ENCODE peak calls at places on chromosomes 13 and 19, in four cellular contexts. P is mesendoderm, K is neuronal stem cell, T is osteoblast. V is an unnamed sample. For H3K27me3, the result is how much of the 10 kb centered on the place peaks cover.

GRCh38 chr13:46521921-46522691 is 30.9 kb upstream of the LRCH1 start:
- DNase-seq in P (no peak), K (no peak), T (no peak), V (no peak)

GRCh38 chr13:99548448-99548847 is 47.2 kb downstream of the TM9SF2 start:
- DNase-seq in P (no peak), K (no peak), T (no peak), V (no peak)

GRCh38 chr13:96223231-96223630 is 133.3 kb downstream of the HS6ST3 start:
- DNase-seq in P (no peak), K (no peak), T (no peak), V (no peak)

GRCh38 chr19:18996796-18997394 is 36.4 kb downstream of the SUGP2 start:
- DNase-seq in P (no peak), K (no peak), T (no peak), V (no peak)

GRCh38 chr13:112768795-112769411 is 79.1 kb downstream of the ATP11A start:
- DNase-seq in P (no peak), K (no peak), T (peak), V (peak)

GRCh38 chr13:60572003-60572792 is 175.2 kb downstream of the TDRD3 start:
- DNase-seq in P (peak), K (no peak), T (no peak), V (peak)

GRCh38 chr19:37654118-37654517 is 1.1 kb downstream of the ZFP30 start:
- DNase-seq in P (no peak), K (no peak), T (peak), V (no peak)

GRCh38 chr19:1521636-1522035 is 2.2 kb upstream of the PLK5 start:
- DNase-seq in P (no peak), K (no peak), T (peak), V (no peak)

GRCh38 chr13:99659234-99659633 is 158.0 kb downstream of the TM9SF2 start:
- DNase-seq in P (peak), K (no peak), T (no peak), V (no peak)

GRCh38 chr19:48480151-48480475 is 10.9 kb downstream of the CYTH2 start:
- DNase-seq in P (no peak), K (no peak), T (peak), V (peak)

GRCh38 chr13:105196052-105196451 is 1339.4 kb downstream of the EFNB2 start:
- DNase-seq in P (peak), K (no peak), T (peak), V (no peak)

GRCh38 chr13:46914341-46914740 is 17.5 kb upstream of the HTR2A start:
- DNase-seq in P (no peak), K (no peak), T (no peak), V (no peak)

GRCh38 chr19:58471736-58472135 is 4.4 kb upstream of the ZNF446 start:
- DNase-seq in P (no peak), K (no peak), T (no peak), V (no peak)

GRCh38 chr19:916645-917322 is 349 bp upstream of the KISS1R start:
- DNase-seq in P (no peak), K (no peak), T (no peak), V (peak)

GRCh38 chr13:85009447-85009846 is 789.8 kb downstream of the SLITRK6 start:
- DNase-seq in P (no peak), K (no peak), T (no peak), V (no peak)

GRCh38 chr13:91357613-91358383 is 10.3 kb downstream of the MIR17HG start:
- DNase-seq in P (no peak), K (no peak), T (peak), V (no peak)

GRCh38 chr19:32471095-32471494 is 65.5 kb downstream of the DPY19L3 start:
- DNase-seq in P (no peak), K (no peak), T (no peak), V (no peak)

GRCh38 chr19:1651061-1651547 is 1.3 kb downstream of the TCF3 start:
- DNase-seq in P (peak), K (peak), T (peak), V (peak)

GRCh38 chr13:30121666-30122065 is 185.7 kb downstream of the KATNAL1 start:
- DNase-seq in P (no peak), K (no peak), T (no peak), V (no peak)

GRCh38 chr13:66994498-66995365 is 235.4 kb downstream of the PCDH9 start:
- DNase-seq in P (no peak), K (no peak), T (no peak), V (no peak)

GRCh38 chr19:58328999-58329398 is 2.2 kb downstream of the ZSCAN22 start:
- DNase-seq in P (peak), K (peak), T (no peak), V (peak)

GRCh38 chr13:42211704-42212103 is 60.2 kb upstream of the AKAP11 start:
- DNase-seq in P (no peak), K (no peak), T (no peak), V (no peak)

GRCh38 chr19:12975221-12975756 is 5.9 kb downstream of the DAND5 start:
- DNase-seq in P (no peak), K (no peak), T (peak), V (no peak)

GRCh38 chr19:46413262-46414031 is at the start of gene CCDC8:
- DNase-seq in P (peak), K (peak), T (peak), V (peak)

GRCh38 chr19:6564393-6564792 is 26.6 kb downstream of the CD70 start:
- DNase-seq in P (peak), K (no peak), T (peak), V (peak)

GRCh38 chr13:113121183-113121927 is 1.2 kb upstream of the F10 start:
- DNase-seq in P (no peak), K (no peak), T (peak), V (peak)

GRCh38 chr19:18417250-18418033 is 1.8 kb upstream of the SSBP4 start:
- DNase-seq in P (peak), K (peak), T (peak), V (peak)

GRCh38 chr13:38538412-38538811 is 148.5 kb upstream of the FREM2 start:
- DNase-seq in P (peak), K (no peak), T (no peak), V (peak)

GRCh38 chr13:31675521-31675953 is 63.8 kb upstream of the RXFP2 start:
- DNase-seq in P (no peak), K (no peak), T (no peak), V (no peak)

GRCh38 chr19:51145926-51146493 is 3.9 kb downstream of the SIGLEC7 start:
- DNase-seq in P (no peak), K (no peak), T (no peak), V (no peak)

GRCh38 chr19:38693380-38694223 is 46.2 kb downstream of the ACTN4 start:
- DNase-seq in P (peak), K (peak), T (peak), V (peak)

DNA sequence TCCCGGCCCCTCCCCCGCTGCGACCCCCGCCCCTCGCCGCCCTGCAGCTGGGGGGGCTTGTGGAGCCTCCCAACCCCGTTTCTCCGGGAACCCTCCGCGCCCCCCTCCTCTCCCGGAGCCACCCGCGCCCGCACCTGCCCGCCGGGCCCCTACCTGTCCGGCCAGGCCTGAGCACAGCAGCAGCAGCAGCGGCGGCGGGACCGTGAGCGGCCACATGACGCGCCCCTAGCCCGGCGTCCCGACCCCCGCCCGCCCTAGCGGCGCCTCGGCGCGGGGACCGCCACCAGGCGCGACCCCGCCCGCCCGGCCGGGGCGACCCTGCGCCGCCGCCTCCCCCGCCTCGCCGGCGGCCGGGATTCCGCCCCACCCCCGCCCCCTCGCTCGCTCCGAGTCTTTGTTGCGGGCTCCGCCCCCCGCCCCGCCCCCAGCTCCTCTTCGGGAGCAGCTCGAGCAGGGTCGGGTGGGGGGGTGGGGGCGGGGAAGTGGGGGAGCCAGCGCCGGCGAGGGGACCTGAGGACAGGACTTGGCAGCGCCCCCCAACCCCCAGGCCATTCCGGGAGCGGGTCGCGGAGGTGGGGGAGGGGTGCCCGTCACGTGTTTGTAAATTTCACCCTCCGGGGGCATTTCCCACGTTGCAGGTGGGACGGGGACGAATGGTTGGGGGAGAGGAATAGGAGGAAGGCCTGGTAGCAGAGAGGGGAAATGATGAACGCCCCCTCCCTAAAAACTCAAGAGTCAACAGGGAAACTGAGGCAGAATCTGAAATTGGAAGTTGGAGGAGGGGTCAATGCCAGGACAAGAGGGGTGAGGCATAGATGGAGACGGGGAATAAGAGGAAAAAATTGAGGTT is at the start of gene OLFM2:
- DNase-seq in P (peak), K (peak), T (no peak), V (peak)
- H3K4me3 ChIP-seq in P (peak), K (peak), T (no peak), V (peak)

GRCh38 chr19:17220207-17220758 is 5.1 kb downstream of the USE1 start:
- DNase-seq in P (no peak), K (no peak), T (peak), V (no peak)
- H3K27me3 ChIP-seq in P (under half), K (under half), T (under half), V (under half)

DNA sequence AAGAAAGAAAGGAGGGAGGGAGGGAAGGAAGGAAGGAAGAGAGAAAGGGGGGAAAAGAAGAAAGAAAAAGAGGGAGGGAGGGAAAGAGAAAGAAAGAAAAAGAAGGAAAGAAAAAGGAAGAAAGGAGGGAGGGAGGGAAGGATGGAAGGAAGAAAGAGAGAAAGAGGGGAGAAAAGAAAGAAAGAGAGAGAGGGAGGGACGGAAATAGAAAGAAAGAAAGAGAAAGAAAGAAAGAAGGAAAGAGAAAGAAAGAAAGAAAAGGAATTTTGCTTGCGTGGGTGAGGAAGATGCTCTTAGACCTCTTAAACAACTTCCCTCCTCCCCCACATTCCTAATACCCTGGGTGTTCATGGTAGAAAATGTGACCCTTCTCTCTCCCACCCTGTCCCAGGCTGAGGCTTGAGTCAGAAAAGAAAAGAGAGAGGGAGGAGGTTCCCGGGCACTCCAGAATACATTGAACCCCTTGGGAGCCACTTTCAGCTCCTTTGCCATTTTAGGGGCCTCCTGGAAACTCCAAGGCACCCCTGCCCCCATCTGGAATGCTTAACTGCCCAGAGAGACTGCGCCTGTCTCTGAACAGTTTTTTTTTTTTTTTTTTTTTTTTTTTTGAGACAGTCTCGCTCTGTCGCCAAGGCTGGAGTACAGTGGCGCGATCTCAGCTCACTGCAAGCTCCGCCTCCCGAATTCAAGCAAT is 9.2 kb upstream of the KANK3 start:
- DNase-seq in P (peak), K (no peak), T (peak), V (peak)
- H3K4me3 ChIP-seq in P (no peak), K (no peak), T (peak), V (no peak)

GRCh38 chr19:41694196-41694595 is 6.1 kb upstream of the CEACAM7 start:
- DNase-seq in P (no peak), K (no peak), T (no peak), V (no peak)
- H3K27me3 ChIP-seq in P (under half), K (under half), T (under half), V (under half)

GRCh38 chr19:29873801-29874575 is 62.2 kb downstream of the CCNE1 start:
- DNase-seq in P (no peak), K (no peak), T (no peak), V (peak)
- H3K4me3 ChIP-seq in P (no peak), K (peak), T (peak), V (peak)

DNA sequence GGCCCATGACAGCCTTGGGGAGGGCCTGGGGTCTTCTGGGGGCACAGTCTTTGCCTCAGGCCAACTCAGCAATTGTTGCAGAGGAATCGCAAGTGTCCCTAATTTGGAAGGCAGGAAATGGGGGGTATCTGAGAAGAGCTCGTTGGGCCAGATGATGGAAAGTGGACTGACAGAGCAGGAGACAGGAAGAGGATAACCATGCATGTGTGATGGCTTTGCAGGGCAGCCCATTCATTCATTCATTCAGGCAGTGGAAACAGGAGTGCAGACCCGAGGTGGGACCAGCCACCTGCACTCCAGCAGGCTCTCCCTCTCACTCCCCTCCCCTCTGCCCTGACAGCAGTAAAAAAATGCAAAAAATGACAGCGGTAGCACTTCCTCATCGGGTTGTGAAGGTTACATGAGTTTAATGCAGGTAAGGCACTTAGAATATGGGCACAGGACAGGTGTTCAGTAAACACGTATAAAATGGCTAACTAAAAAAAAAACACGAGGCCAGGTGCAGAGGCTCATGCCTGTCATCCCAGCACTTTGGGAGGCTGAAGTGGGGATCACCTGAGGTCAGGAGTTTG is 5.0 kb upstream of the TMEM147 start:
- DNase-seq in P (no peak), K (no peak), T (peak), V (no peak)
- H3K27me3 ChIP-seq in P (under half), K (under half), T (under half), V (under half)

GRCh38 chr19:21321996-21322395 is 7.2 kb downstream of the ZNF708 start:
- DNase-seq in P (peak), K (no peak), T (no peak), V (no peak)

GRCh38 chr19:21326169-21326568 is 3.0 kb downstream of the ZNF708 start:
- DNase-seq in P (no peak), K (no peak), T (no peak), V (no peak)

GRCh38 chr19:21321134-21321533 is 8.1 kb downstream of the ZNF708 start:
- DNase-seq in P (no peak), K (no peak), T (no peak), V (no peak)

GRCh38 chr19:21322528-21322927 is 6.7 kb downstream of the ZNF708 start:
- DNase-seq in P (no peak), K (no peak), T (peak), V (no peak)

DNA sequence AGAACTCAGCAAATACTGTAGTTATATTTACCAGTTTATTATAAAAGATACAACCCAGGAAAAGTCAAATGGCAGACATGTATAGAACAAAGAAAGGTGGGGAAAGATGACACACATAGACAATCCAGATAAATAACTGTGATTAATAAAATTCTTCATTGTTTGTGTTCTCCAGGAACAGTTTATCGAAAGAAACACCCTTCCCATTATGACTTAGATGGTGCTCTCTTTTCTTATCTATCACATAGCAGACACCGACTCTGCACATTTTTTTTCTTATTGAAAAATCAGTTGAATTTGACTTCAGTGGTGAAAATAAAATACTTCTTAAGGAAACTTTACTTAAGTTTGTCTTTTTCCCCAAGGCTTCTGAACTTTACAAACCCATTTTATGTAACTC is 6.2 kb downstream of the ZNF708 start:
- DNase-seq in P (no peak), K (no peak), T (no peak), V (no peak)
- H3K4me3 ChIP-seq in P (no peak), K (no peak), T (no peak), V (no peak)

V was measured in H7.